ENCODE peak calls at places on chromosome 7, in ten cellular contexts. One of them, this sample, is unnamed.

GRCh38 chr7:133815677-133816210 is 311.4 kb upstream of the LRGUK start:
- DNase-seq in body of pancreas: no peak
- DNase-seq in cardiac fibroblast: peak
- DNase-seq in RWPE1: no peak
- DNase-seq in adrenal gland: no peak
- DNase-seq in kidney: no peak
- DNase-seq in HepG2: peak
- DNase-seq in GM10248: no peak
- DNase-seq in NB4: no peak
- DNase-seq in astrocyte of the spinal cord: peak
- DNase-seq in this sample: no peak

GRCh38 chr7:54252256-54253035 is 289.7 kb upstream of the VSTM2A start:
- DNase-seq in RWPE1: no peak
- DNase-seq in HepG2: no peak
- DNase-seq in NB4: no peak
- DNase-seq in GM10248: no peak
- DNase-seq in cardiac fibroblast: no peak
- DNase-seq in astrocyte of the spinal cord: peak
- DNase-seq in kidney: no peak
- DNase-seq in body of pancreas: no peak
- DNase-seq in adrenal gland: no peak
- DNase-seq in this sample: no peak

GRCh38 chr7:100837099-100837836 is 9.9 kb upstream of the EPHB4 start:
- DNase-seq in body of pancreas: peak
- DNase-seq in RWPE1: peak
- DNase-seq in kidney: peak
- DNase-seq in astrocyte of the spinal cord: peak
- DNase-seq in cardiac fibroblast: peak
- DNase-seq in NB4: no peak
- DNase-seq in adrenal gland: peak
- DNase-seq in GM10248: peak
- DNase-seq in HepG2: no peak
- DNase-seq in this sample: peak

GRCh38 chr7:108455833-108456677 is at the start of gene NRCAM:
- DNase-seq in body of pancreas: peak
- DNase-seq in NB4: peak
- DNase-seq in HepG2: no peak
- DNase-seq in kidney: peak
- DNase-seq in astrocyte of the spinal cord: peak
- DNase-seq in RWPE1: peak
- DNase-seq in GM10248: peak
- DNase-seq in cardiac fibroblast: peak
- DNase-seq in adrenal gland: peak
- DNase-seq in this sample: peak

GRCh38 chr7:11613292-11613930 is 218.6 kb downstream of the THSD7A start:
- DNase-seq in kidney: no peak
- DNase-seq in GM10248: peak
- DNase-seq in body of pancreas: no peak
- DNase-seq in NB4: no peak
- DNase-seq in adrenal gland: no peak
- DNase-seq in cardiac fibroblast: no peak
- DNase-seq in RWPE1: no peak
- DNase-seq in HepG2: no peak
- DNase-seq in astrocyte of the spinal cord: no peak
- DNase-seq in this sample: no peak

GRCh38 chr7:150972094-150972493 is 6.0 kb downstream of the KCNH2 start:
- DNase-seq in NB4: no peak
- DNase-seq in RWPE1: no peak
- DNase-seq in astrocyte of the spinal cord: no peak
- DNase-seq in HepG2: no peak
- DNase-seq in kidney: no peak
- DNase-seq in cardiac fibroblast: no peak
- DNase-seq in GM10248: no peak
- DNase-seq in adrenal gland: peak
- DNase-seq in body of pancreas: no peak
- DNase-seq in this sample: no peak

GRCh38 chr7:116630357-116630756 is 41.6 kb upstream of the MET start:
- DNase-seq in GM10248: peak
- DNase-seq in cardiac fibroblast: no peak
- DNase-seq in RWPE1: no peak
- DNase-seq in body of pancreas: no peak
- DNase-seq in HepG2: no peak
- DNase-seq in astrocyte of the spinal cord: no peak
- DNase-seq in NB4: no peak
- DNase-seq in kidney: no peak
- DNase-seq in adrenal gland: no peak
- DNase-seq in this sample: no peak

GRCh38 chr7:138386821-138387220 is 73.2 kb upstream of the TRIM24 start:
- DNase-seq in kidney: no peak
- DNase-seq in body of pancreas: no peak
- DNase-seq in cardiac fibroblast: no peak
- DNase-seq in astrocyte of the spinal cord: no peak
- DNase-seq in RWPE1: no peak
- DNase-seq in HepG2: no peak
- DNase-seq in GM10248: no peak
- DNase-seq in NB4: no peak
- DNase-seq in adrenal gland: no peak
- DNase-seq in this sample: no peak

GRCh38 chr7:155815332-155816191 is 3.3 kb upstream of the SHH start:
- DNase-seq in adrenal gland: peak
- DNase-seq in NB4: peak
- DNase-seq in cardiac fibroblast: peak
- DNase-seq in RWPE1: peak
- DNase-seq in body of pancreas: peak
- DNase-seq in HepG2: no peak
- DNase-seq in astrocyte of the spinal cord: peak
- DNase-seq in GM10248: peak
- DNase-seq in kidney: peak
- DNase-seq in this sample: peak

GRCh38 chr7:18191329-18191728 is 163.7 kb upstream of the PRPS1L1 start:
- DNase-seq in HepG2: no peak
- DNase-seq in adrenal gland: no peak
- DNase-seq in GM10248: no peak
- DNase-seq in body of pancreas: no peak
- DNase-seq in kidney: no peak
- DNase-seq in NB4: no peak
- DNase-seq in astrocyte of the spinal cord: no peak
- DNase-seq in RWPE1: no peak
- DNase-seq in cardiac fibroblast: no peak
- DNase-seq in this sample: no peak

GRCh38 chr7:33979807-33980355 is 74.5 kb downstream of the BMPER start:
- DNase-seq in GM10248: no peak
- DNase-seq in NB4: no peak
- DNase-seq in RWPE1: peak
- DNase-seq in HepG2: peak
- DNase-seq in adrenal gland: no peak
- DNase-seq in body of pancreas: no peak
- DNase-seq in kidney: no peak
- DNase-seq in astrocyte of the spinal cord: peak
- DNase-seq in cardiac fibroblast: peak
- DNase-seq in this sample: peak

GRCh38 chr7:1370738-1371137 is 88.5 kb downstream of the MICALL2 start:
- DNase-seq in HepG2: no peak
- DNase-seq in GM10248: no peak
- DNase-seq in NB4: no peak
- DNase-seq in RWPE1: no peak
- DNase-seq in adrenal gland: no peak
- DNase-seq in kidney: peak
- DNase-seq in cardiac fibroblast: no peak
- DNase-seq in astrocyte of the spinal cord: no peak
- DNase-seq in body of pancreas: no peak
- DNase-seq in this sample: no peak

GRCh38 chr7:148672041-148672440 is 26.7 kb upstream of the CUL1 start:
- DNase-seq in NB4: no peak
- DNase-seq in GM10248: no peak
- DNase-seq in cardiac fibroblast: no peak
- DNase-seq in body of pancreas: no peak
- DNase-seq in RWPE1: no peak
- DNase-seq in adrenal gland: no peak
- DNase-seq in astrocyte of the spinal cord: no peak
- DNase-seq in HepG2: no peak
- DNase-seq in kidney: no peak
- DNase-seq in this sample: no peak

GRCh38 chr7:155829796-155830470 is 17.7 kb upstream of the SHH start:
- DNase-seq in cardiac fibroblast: no peak
- DNase-seq in GM10248: no peak
- DNase-seq in astrocyte of the spinal cord: no peak
- DNase-seq in RWPE1: no peak
- DNase-seq in body of pancreas: no peak
- DNase-seq in kidney: peak
- DNase-seq in HepG2: no peak
- DNase-seq in adrenal gland: no peak
- DNase-seq in NB4: no peak
- DNase-seq in this sample: no peak

GRCh38 chr7:106063039-106063438 is 49.1 kb downstream of the SYPL1 start:
- DNase-seq in adrenal gland: peak
- DNase-seq in body of pancreas: no peak
- DNase-seq in cardiac fibroblast: no peak
- DNase-seq in GM10248: no peak
- DNase-seq in HepG2: no peak
- DNase-seq in NB4: no peak
- DNase-seq in astrocyte of the spinal cord: no peak
- DNase-seq in RWPE1: no peak
- DNase-seq in kidney: no peak
- DNase-seq in this sample: no peak

GRCh38 chr7:98423043-98423442 is 22.2 kb upstream of the BAIAP2L1 start:
- DNase-seq in body of pancreas: no peak
- DNase-seq in NB4: peak
- DNase-seq in HepG2: peak
- DNase-seq in adrenal gland: no peak
- DNase-seq in GM10248: no peak
- DNase-seq in RWPE1: peak
- DNase-seq in astrocyte of the spinal cord: peak
- DNase-seq in cardiac fibroblast: peak
- DNase-seq in kidney: no peak
- DNase-seq in this sample: peak

GRCh38 chr7:134307320-134307719 is 9.4 kb downstream of the SLC35B4 start:
- DNase-seq in RWPE1: no peak
- DNase-seq in astrocyte of the spinal cord: peak
- DNase-seq in body of pancreas: no peak
- DNase-seq in NB4: no peak
- DNase-seq in GM10248: no peak
- DNase-seq in cardiac fibroblast: peak
- DNase-seq in adrenal gland: no peak
- DNase-seq in HepG2: no peak
- DNase-seq in kidney: no peak
- DNase-seq in this sample: no peak

GRCh38 chr7:37039131-37039719 is 314.9 kb upstream of the AOAH start:
- DNase-seq in NB4: no peak
- DNase-seq in HepG2: no peak
- DNase-seq in RWPE1: no peak
- DNase-seq in kidney: no peak
- DNase-seq in adrenal gland: no peak
- DNase-seq in astrocyte of the spinal cord: no peak
- DNase-seq in cardiac fibroblast: no peak
- DNase-seq in body of pancreas: no peak
- DNase-seq in GM10248: no peak
- DNase-seq in this sample: no peak

DNA sequence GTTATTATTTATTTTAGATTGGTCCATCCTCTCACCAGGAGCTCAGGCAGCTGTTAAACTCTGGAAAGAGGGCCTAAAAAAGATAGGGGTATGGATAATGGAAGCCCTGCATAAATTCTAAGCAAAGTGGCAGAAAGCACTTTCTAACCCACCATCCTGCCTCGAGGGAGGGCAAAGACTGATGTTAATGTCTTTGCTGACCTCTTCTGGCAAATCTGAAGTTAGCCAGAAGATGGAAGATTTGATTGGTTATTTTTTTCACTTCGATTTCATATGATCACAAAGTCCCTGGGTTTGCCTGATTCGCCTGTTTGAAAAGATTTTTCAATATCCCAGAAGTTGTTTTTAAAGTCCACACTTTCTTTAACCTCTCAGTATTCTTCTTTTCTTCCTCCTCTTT is 24.8 kb downstream of the OR9A2 start:
- DNase-seq in adrenal gland: no peak
- DNase-seq in body of pancreas: no peak
- DNase-seq in GM10248: no peak
- DNase-seq in RWPE1: peak
- DNase-seq in NB4: peak
- DNase-seq in astrocyte of the spinal cord: no peak
- DNase-seq in cardiac fibroblast: peak
- DNase-seq in HepG2: no peak
- DNase-seq in kidney: no peak
- DNase-seq in this sample: peak
- TF ChIP-seq CTCF in adrenal gland: no peak
- TF ChIP-seq CTCF in body of pancreas: no peak
- TF ChIP-seq CTCF in GM10248: no peak
- TF ChIP-seq CTCF in RWPE1: peak
- TF ChIP-seq CTCF in NB4: no peak
- TF ChIP-seq CTCF in astrocyte of the spinal cord: peak
- TF ChIP-seq CTCF in cardiac fibroblast: peak
- TF ChIP-seq CTCF in HepG2: no peak
- TF ChIP-seq CTCF in kidney: peak
- TF ChIP-seq CTCF in this sample: no peak

GRCh38 chr7:93115796-93116195 is 2.0 kb downstream of the SAMD9 start:
- DNase-seq in HepG2: no peak
- DNase-seq in cardiac fibroblast: peak
- DNase-seq in adrenal gland: no peak
- DNase-seq in kidney: no peak
- DNase-seq in GM10248: no peak
- DNase-seq in NB4: no peak
- DNase-seq in body of pancreas: no peak
- DNase-seq in RWPE1: peak
- DNase-seq in astrocyte of the spinal cord: peak
- DNase-seq in this sample: peak
- TF ChIP-seq CTCF in HepG2: no peak
- TF ChIP-seq CTCF in cardiac fibroblast: no peak
- TF ChIP-seq CTCF in adrenal gland: no peak
- TF ChIP-seq CTCF in kidney: no peak
- TF ChIP-seq CTCF in GM10248: no peak
- TF ChIP-seq CTCF in NB4: no peak
- TF ChIP-seq CTCF in body of pancreas: no peak
- TF ChIP-seq CTCF in RWPE1: no peak
- TF ChIP-seq CTCF in astrocyte of the spinal cord: no peak
- TF ChIP-seq CTCF in this sample: no peak

DNA sequence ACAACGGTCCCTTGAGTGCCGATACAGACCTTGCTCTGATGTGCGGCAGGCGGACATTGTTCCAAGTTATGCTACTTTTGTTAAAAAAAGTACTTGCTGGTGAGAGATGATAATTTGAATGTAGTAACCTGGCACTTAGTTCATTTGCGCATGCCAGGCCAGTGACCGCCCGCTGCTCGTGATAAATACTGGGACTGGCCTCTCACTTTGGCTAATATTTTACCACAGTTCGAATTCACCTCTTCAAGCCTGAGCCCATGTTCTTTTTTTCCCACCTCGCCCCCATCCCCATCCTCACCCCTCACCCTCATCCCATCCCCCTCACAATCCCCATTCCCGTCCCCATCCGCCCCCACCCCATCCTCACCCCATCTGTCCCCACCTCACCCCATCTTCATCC is 126.4 kb downstream of the DNAJB6 start:
- DNase-seq in body of pancreas: peak
- DNase-seq in NB4: no peak
- DNase-seq in astrocyte of the spinal cord: no peak
- DNase-seq in GM10248: no peak
- DNase-seq in kidney: no peak
- DNase-seq in HepG2: no peak
- DNase-seq in adrenal gland: peak
- DNase-seq in RWPE1: no peak
- DNase-seq in cardiac fibroblast: no peak
- DNase-seq in this sample: no peak
- TF ChIP-seq CTCF in body of pancreas: no peak
- TF ChIP-seq CTCF in NB4: no peak
- TF ChIP-seq CTCF in astrocyte of the spinal cord: no peak
- TF ChIP-seq CTCF in GM10248: no peak
- TF ChIP-seq CTCF in kidney: no peak
- TF ChIP-seq CTCF in HepG2: no peak
- TF ChIP-seq CTCF in adrenal gland: no peak
- TF ChIP-seq CTCF in RWPE1: no peak
- TF ChIP-seq CTCF in cardiac fibroblast: no peak
- TF ChIP-seq CTCF in this sample: no peak

GRCh38 chr7:121394709-121395140 is 1.4 kb downstream of the FAM3C start:
- DNase-seq in NB4: peak
- DNase-seq in astrocyte of the spinal cord: no peak
- DNase-seq in RWPE1: no peak
- DNase-seq in HepG2: peak
- DNase-seq in GM10248: no peak
- DNase-seq in kidney: no peak
- DNase-seq in body of pancreas: peak
- DNase-seq in adrenal gland: peak
- DNase-seq in cardiac fibroblast: peak
- DNase-seq in this sample: peak
- TF ChIP-seq CTCF in NB4: no peak
- TF ChIP-seq CTCF in astrocyte of the spinal cord: no peak
- TF ChIP-seq CTCF in RWPE1: no peak
- TF ChIP-seq CTCF in HepG2: no peak
- TF ChIP-seq CTCF in GM10248: no peak
- TF ChIP-seq CTCF in kidney: no peak
- TF ChIP-seq CTCF in body of pancreas: no peak
- TF ChIP-seq CTCF in adrenal gland: no peak
- TF ChIP-seq CTCF in cardiac fibroblast: no peak
- TF ChIP-seq CTCF in this sample: no peak